ENCODE peak calls at places on chromosomes 4 and X, in four cellular contexts. One of them, this sample, is unnamed.

GRCh38 chr4:172776203-172776896 is 392.3 kb upstream of the GALNT7 start:
- DNase-seq in MM.1S: no peak
- DNase-seq in hepatocyte: no peak
- DNase-seq in SK-N-SH: no peak
- DNase-seq in this sample: no peak

GRCh38 chr4:126850286-126850685 is 782.5 kb upstream of the INTU start:
- DNase-seq in hepatocyte: peak; percentile 12
- DNase-seq in MM.1S: no peak
- DNase-seq in SK-N-SH: peak; percentile 1
- DNase-seq in this sample: peak; percentile 71

GRCh38 chr4:158750379-158750778 is 18.4 kb upstream of the FNIP2 start:
- DNase-seq in SK-N-SH: no peak
- DNase-seq in hepatocyte: no peak
- DNase-seq in MM.1S: no peak
- DNase-seq in this sample: no peak

GRCh38 chr4:119726505-119726904 is 97.9 kb upstream of the PDE5A start:
- DNase-seq in MM.1S: no peak
- DNase-seq in SK-N-SH: no peak
- DNase-seq in hepatocyte: no peak
- DNase-seq in this sample: no peak

GRCh38 chr4:16694491-16695276 is 203.8 kb downstream of the LDB2 start:
- DNase-seq in SK-N-SH: no peak
- DNase-seq in hepatocyte: no peak
- DNase-seq in MM.1S: no peak
- DNase-seq in this sample: no peak

GRCh38 chr4:8176547-8177399 is 18.2 kb upstream of the ABLIM2 start:
- DNase-seq in SK-N-SH: peak; percentile 89
- DNase-seq in MM.1S: peak; percentile 53
- DNase-seq in hepatocyte: peak; percentile 81
- DNase-seq in this sample: peak; percentile 48

GRCh38 chrX:102934624-102935023 is 2.4 kb upstream of the RAB40AL start:
- DNase-seq in hepatocyte: peak; percentile 12
- DNase-seq in SK-N-SH: peak; percentile 59
- DNase-seq in MM.1S: peak; percentile 15
- DNase-seq in this sample: peak; percentile 20

GRCh38 chr4:101184668-101185067 is 162.7 kb downstream of the PPP3CA start:
- DNase-seq in MM.1S: no peak
- DNase-seq in hepatocyte: no peak
- DNase-seq in SK-N-SH: no peak
- DNase-seq in this sample: no peak

GRCh38 chr4:100852326-100852725 is 334.5 kb upstream of the EMCN start:
- DNase-seq in MM.1S: no peak
- DNase-seq in SK-N-SH: no peak
- DNase-seq in hepatocyte: no peak
- DNase-seq in this sample: no peak

GRCh38 chr4:154719087-154719486 is 24.7 kb upstream of the LRAT start:
- DNase-seq in hepatocyte: no peak
- DNase-seq in SK-N-SH: no peak
- DNase-seq in MM.1S: no peak
- DNase-seq in this sample: no peak

GRCh38 chr4:159142254-159142653 is 39.4 kb downstream of the RAPGEF2 start:
- DNase-seq in hepatocyte: no peak
- DNase-seq in MM.1S: no peak
- DNase-seq in SK-N-SH: no peak
- DNase-seq in this sample: no peak

GRCh38 chr4:55736605-55737183 is 82.9 kb upstream of the EXOC1L start:
- DNase-seq in hepatocyte: no peak
- DNase-seq in SK-N-SH: peak; percentile 19
- DNase-seq in MM.1S: peak; percentile 19
- DNase-seq in this sample: no peak

GRCh38 chrX:56564182-56564885 is 907 bp downstream of the UBQLN2 start:
- DNase-seq in hepatocyte: peak; percentile 13
- DNase-seq in MM.1S: peak; percentile 22
- DNase-seq in SK-N-SH: peak; percentile 27
- DNase-seq in this sample: peak; percentile 45

GRCh38 chr4:107490116-107490515 is 229.9 kb downstream of the PAPSS1 start:
- DNase-seq in hepatocyte: no peak
- DNase-seq in MM.1S: no peak
- DNase-seq in SK-N-SH: no peak
- DNase-seq in this sample: no peak

GRCh38 chrX:10199212-10199611 is 42.4 kb downstream of the CLCN4 start:
- DNase-seq in hepatocyte: no peak
- DNase-seq in MM.1S: no peak
- DNase-seq in SK-N-SH: no peak
- DNase-seq in this sample: no peak

GRCh38 chr4:3436798-3437581 is 4.8 kb upstream of the HGFAC start:
- DNase-seq in SK-N-SH: no peak
- DNase-seq in MM.1S: no peak
- DNase-seq in hepatocyte: peak; percentile 51
- DNase-seq in this sample: peak; percentile 90

GRCh38 chr4:14771504-14772175 is 230.6 kb upstream of the CPEB2 start:
- DNase-seq in hepatocyte: no peak
- DNase-seq in MM.1S: no peak
- DNase-seq in SK-N-SH: no peak
- DNase-seq in this sample: no peak

DNA sequence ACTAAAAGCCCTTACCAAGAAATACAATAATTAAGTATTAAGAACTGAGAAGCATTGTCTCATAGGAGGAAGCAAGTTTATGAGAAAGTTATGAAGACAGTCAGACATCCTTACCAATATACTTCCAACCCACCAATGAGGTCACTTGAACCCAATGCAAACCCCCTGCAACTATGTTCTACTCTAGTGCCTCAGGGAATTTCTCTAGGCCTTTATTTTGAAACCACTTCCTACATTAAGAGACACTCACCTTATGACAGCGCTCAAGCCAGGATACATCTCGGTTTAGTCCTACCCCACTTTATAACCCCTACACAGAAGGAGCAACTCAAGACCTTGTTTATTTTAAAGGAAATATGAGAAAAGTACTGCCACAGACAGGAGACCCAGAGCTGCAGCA is 61.3 kb downstream of the STPG2 start:
- DNase-seq in SK-N-SH: no peak
- DNase-seq in hepatocyte: no peak
- DNase-seq in MM.1S: no peak
- DNase-seq in this sample: no peak
- H3K9me2 ChIP-seq in SK-N-SH: no peaks in the 10 kb centered on the region
- H3K9me2 ChIP-seq in hepatocyte: no peaks in the 10 kb centered on the region
- H3K9me2 ChIP-seq in MM.1S: no peaks in the 10 kb centered on the region
- H3K9me2 ChIP-seq in this sample: no peaks in the 10 kb centered on the region

GRCh38 chr4:83455300-83456183 is at the start of the genes HELQ and MRPS18C:
- DNase-seq in MM.1S: peak; percentile 99
- DNase-seq in SK-N-SH: peak; percentile 90
- DNase-seq in hepatocyte: peak; percentile 100
- DNase-seq in this sample: peak; percentile 87
- TF ChIP-seq CTCF in MM.1S: peak; percentile 32
- TF ChIP-seq CTCF in SK-N-SH: peak; percentile 39
- TF ChIP-seq CTCF in hepatocyte: peak; percentile 39
- TF ChIP-seq CTCF in this sample: peak; percentile 47

GRCh38 chr4:75921910-75922309 is 18.9 kb downstream of the NAAA start:
- DNase-seq in MM.1S: no peak
- DNase-seq in SK-N-SH: no peak
- DNase-seq in hepatocyte: no peak
- DNase-seq in this sample: no peak

GRCh38 chr4:75916091-75916661 is 13.9 kb upstream of the PPEF2 start:
- DNase-seq in hepatocyte: peak; percentile 73
- DNase-seq in SK-N-SH: peak; percentile 59
- DNase-seq in MM.1S: peak; percentile 52
- DNase-seq in this sample: peak; percentile 13

GRCh38 chr4:75922588-75922987 is 18.2 kb downstream of the NAAA start:
- DNase-seq in MM.1S: no peak
- DNase-seq in SK-N-SH: no peak
- DNase-seq in hepatocyte: no peak
- DNase-seq in this sample: no peak

GRCh38 chr4:75920327-75920726 is 18.1 kb upstream of the PPEF2 start:
- DNase-seq in SK-N-SH: no peak
- DNase-seq in hepatocyte: no peak
- DNase-seq in MM.1S: no peak
- DNase-seq in this sample: no peak

DNA sequence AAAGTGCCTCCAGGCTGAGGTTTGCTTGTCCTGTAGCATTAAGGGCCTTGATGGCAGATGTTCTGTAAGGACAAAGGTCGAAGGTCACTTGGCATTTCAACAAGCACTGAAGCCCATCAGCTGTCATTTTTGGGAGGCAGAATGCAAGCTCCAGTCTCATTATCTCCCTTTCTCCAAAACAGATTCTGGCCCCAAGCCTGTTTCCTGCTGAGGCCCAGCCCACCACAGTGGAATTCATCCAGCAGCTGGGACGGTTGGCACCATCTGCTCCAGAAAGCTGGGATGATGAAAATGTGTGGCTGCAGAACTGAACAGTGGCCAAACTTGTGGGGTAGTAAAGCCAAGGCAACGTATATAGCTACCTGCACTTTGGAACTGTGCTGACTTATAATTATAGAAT is 17.7 kb upstream of the PPEF2 start:
- DNase-seq in MM.1S: no peak
- DNase-seq in SK-N-SH: no peak
- DNase-seq in hepatocyte: peak; percentile 49
- DNase-seq in this sample: no peak
- H3K27ac ChIP-seq in MM.1S: no peak overlapping the region
- H3K27ac ChIP-seq in SK-N-SH: no peak overlapping the region
- H3K27ac ChIP-seq in hepatocyte: peak overlapping the region; percentile 20
- H3K27ac ChIP-seq in this sample: no peak overlapping the region

GRCh38 chr4:115970859-115971258 is 857.4 kb upstream of the NDST4 start:
- DNase-seq in MM.1S: no peak
- DNase-seq in hepatocyte: no peak
- DNase-seq in SK-N-SH: no peak
- DNase-seq in this sample: no peak

GRCh38 chr4:115969756-115970155 is 856.3 kb upstream of the NDST4 start:
- DNase-seq in MM.1S: no peak
- DNase-seq in hepatocyte: no peak
- DNase-seq in SK-N-SH: no peak
- DNase-seq in this sample: no peak

DNA sequence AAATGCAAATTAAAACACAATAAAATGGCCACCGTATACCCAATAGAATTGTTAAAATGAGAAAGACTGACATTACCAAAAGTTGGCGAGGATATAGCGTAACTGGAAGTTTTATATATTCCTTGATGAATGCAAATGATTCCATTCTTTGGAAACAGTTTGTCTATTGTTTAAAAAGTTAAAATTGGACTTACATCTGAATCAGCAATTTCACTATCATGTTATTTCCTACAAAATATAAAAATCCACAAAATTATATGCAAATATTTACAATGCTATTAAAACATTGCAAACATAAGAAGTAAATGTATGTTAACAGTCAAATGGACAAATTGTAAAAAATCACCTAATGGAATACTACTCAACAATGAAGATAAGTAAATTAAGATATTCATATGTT is 852.2 kb upstream of the NDST4 start:
- DNase-seq in MM.1S: no peak
- DNase-seq in hepatocyte: no peak
- DNase-seq in SK-N-SH: no peak
- DNase-seq in this sample: no peak
- H3K9me2 ChIP-seq in MM.1S: no peaks in the 10 kb centered on the region
- H3K9me2 ChIP-seq in hepatocyte: no peaks in the 10 kb centered on the region
- H3K9me2 ChIP-seq in SK-N-SH: no peaks in the 10 kb centered on the region
- H3K9me2 ChIP-seq in this sample: no peaks in the 10 kb centered on the region

GRCh38 chr4:184281231-184282139 is 63.8 kb upstream of the ENPP6 start:
- DNase-seq in SK-N-SH: no peak
- DNase-seq in MM.1S: peak; percentile 84
- DNase-seq in hepatocyte: no peak
- DNase-seq in this sample: no peak

GRCh38 chr4:184280591-184281071 is 63.0 kb upstream of the ENPP6 start:
- DNase-seq in SK-N-SH: no peak
- DNase-seq in MM.1S: peak; percentile 96
- DNase-seq in hepatocyte: no peak
- DNase-seq in this sample: no peak

GRCh38 chr4:184282895-184283654 is 65.4 kb upstream of the ENPP6 start:
- DNase-seq in SK-N-SH: no peak
- DNase-seq in MM.1S: peak; percentile 88
- DNase-seq in hepatocyte: no peak
- DNase-seq in this sample: no peak

GRCh38 chr4:184283659-184284335 is 66.1 kb upstream of the ENPP6 start:
- DNase-seq in hepatocyte: no peak
- DNase-seq in MM.1S: peak; percentile 58
- DNase-seq in SK-N-SH: no peak
- DNase-seq in this sample: no peak

DNA sequence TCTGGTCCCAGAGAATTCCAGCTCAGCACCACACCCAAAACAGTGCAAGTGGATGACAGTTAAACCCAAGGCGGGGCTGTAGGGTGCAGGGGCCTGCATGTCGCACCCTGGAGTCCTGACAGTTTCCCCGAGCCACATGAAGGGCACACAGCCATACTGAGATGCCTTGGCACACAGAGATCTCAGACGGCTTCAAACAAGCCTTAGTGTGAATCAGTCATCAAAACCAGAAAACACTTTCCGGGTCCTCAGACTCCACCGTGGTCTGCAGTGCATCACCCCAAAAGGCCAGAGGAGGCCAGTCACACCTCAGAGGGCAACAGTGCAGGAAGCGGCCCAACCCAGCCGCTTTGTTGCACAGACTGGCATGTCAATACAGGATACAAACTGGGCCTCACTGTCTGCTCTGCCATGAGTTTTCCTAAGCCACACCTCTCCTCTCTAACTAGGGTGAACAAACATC is 64.6 kb upstream of the ENPP6 start:
- DNase-seq in SK-N-SH: no peak
- DNase-seq in MM.1S: peak; percentile 90
- DNase-seq in hepatocyte: peak; percentile 43
- DNase-seq in this sample: no peak
- TF ChIP-seq CTCF in SK-N-SH: no peak
- TF ChIP-seq CTCF in MM.1S: peak; percentile 69
- TF ChIP-seq CTCF in hepatocyte: peak; percentile 7
- TF ChIP-seq CTCF in this sample: no peak

This sample was measured in PC-9.